ENCODE peak calls at places on chromosomes 11 and 22, in ten cellular contexts. Z, Y, X, S, K, B, T, L, H and G are unnamed samples. For H3K4me1, the result is how much of the 10 kb centered on the place peaks cover.

GRCh38 chr11:36657610-36658225 is 59.7 kb upstream of the RAG2 start:
- DNase-seq in T (no peak), X (no peak), H (no peak), S (no peak), Y (no peak), K (no peak), Z (no peak), L (no peak), B (no peak), G (no peak)

GRCh38 chr11:87300640-87301381 is 263.1 kb downstream of the TMEM135 start:
- DNase-seq in S (no peak), Y (no peak), K (no peak), L (no peak), T (no peak), B (no peak), Z (no peak), H (no peak), X (no peak), G (no peak)

GRCh38 chr11:107496011-107496410 is 38.4 kb upstream of the CWF19L2 start:
- DNase-seq in Z (peak), S (peak), T (no peak), X (no peak), K (no peak), B (no peak), Y (no peak), H (no peak), L (no peak), G (no peak)

GRCh38 chr11:44493383-44493782 is 72.1 kb upstream of the CD82 start:
- DNase-seq in X (no peak), K (no peak), B (no peak), L (no peak), T (no peak), H (no peak), Y (no peak), S (no peak), Z (no peak), G (no peak)

GRCh38 chr11:19073454-19074415 is 13.2 kb upstream of the MRGPRX2 start:
- DNase-seq in H (no peak), T (no peak), B (no peak), X (no peak), Z (no peak), K (no peak), S (no peak), L (no peak), Y (no peak), G (no peak)

GRCh38 chr11:128579790-128580504 is 7.4 kb downstream of the ETS1 start:
- DNase-seq in K (no peak), Z (no peak), B (no peak), L (no peak), Y (no peak), S (no peak), T (no peak), X (no peak), H (no peak), G (no peak)

GRCh38 chr22:21051836-21052400 is 6.2 kb downstream of the LRRC74B start:
- DNase-seq in L (no peak), B (no peak), K (peak), H (no peak), Z (no peak), T (no peak), Y (no peak), X (no peak), S (no peak), G (no peak)

GRCh38 chr11:123494195-123495050 is 64.4 kb downstream of the GRAMD1B start:
- DNase-seq in B (no peak), T (no peak), H (peak), Y (no peak), Z (no peak), X (no peak), L (no peak), K (no peak), S (peak), G (no peak)

GRCh38 chr11:83087035-83087434 is 15.3 kb upstream of the RAB30 start:
- DNase-seq in S (peak), T (no peak), X (no peak), H (no peak), L (no peak), B (no peak), K (no peak), Y (no peak), Z (peak), G (peak)

DNA sequence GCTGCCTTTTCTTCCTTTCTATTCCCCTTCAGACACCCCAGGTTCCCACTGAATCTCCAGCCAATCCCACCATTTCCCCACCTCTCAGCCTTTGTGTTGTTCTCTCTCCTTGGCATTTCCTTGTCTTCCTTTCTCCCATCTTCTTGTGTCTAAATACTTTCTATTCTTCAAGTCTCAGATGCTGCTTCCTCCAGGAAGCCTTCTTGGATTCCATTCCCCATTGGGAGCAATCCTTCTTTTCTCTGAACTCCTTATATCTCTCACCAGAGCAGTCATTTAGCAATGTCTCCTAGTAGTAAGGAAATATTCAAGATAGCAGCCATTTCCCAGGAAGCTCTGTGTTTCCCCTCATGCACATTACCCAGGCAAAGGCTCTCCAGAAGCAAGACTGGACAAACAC is 15.4 kb downstream of the YPEL4 start:
- DNase-seq in Z (no peak), S (no peak), H (no peak), Y (no peak), X (no peak), T (no peak), K (no peak), L (no peak), B (no peak), G (no peak)
- H3K4me1 ChIP-seq in Z (under half), S (under half), H (under half), Y (under half), X (under half), T (under half), K (under half), L (under half), B (under half), G (under half)

DNA sequence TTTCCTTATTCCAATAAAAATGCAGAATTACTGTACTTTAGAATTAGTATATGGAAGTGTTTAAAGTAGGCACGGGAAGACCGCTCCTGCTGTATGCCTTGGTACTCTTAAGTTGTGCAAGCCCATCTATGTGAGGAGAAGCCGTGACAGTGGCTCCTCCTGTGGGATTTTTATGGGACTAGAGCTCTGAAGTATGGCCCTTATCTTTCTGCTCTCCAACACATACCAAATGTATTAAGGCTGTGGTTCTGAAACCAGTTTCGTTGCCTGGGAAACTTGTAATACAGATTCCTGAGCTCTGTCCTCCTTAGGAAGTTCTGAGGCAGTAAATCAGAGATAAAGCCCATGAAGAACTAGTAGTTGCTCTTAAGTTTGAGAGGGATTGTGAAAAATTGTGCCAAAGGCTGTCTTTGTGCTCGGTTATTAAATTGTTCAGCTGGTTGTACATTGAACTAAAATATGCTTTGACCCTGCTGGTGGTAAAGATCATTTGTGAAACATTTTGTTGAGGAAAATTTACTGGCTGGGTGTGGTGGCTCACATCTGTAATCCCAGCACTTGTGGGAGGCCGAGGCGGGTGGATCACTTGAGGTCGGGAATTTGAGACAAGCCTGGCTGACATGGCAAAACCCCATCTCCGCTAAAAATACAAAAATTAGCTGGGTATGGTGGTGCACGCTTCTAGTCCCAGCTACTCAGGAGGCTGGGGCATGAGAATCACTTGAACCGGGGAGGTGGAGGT is 29.3 kb downstream of the RTN3 start:
- DNase-seq in X (no peak), Y (no peak), T (no peak), K (peak), H (no peak), L (no peak), S (peak), B (peak), Z (peak), G (peak)
- TF ChIP-seq CTCF in X (no peak), Y (peak), T (no peak), K (peak), H (no peak), L (no peak), S (peak), B (no peak), Z (no peak), G (peak)

GRCh38 chr22:29306830-29307657 is 594 bp downstream of the GAS2L1 start:
- DNase-seq in Z (peak), K (peak), S (peak), X (peak), Y (peak), T (peak), H (peak), B (peak), L (peak), G (peak)

GRCh38 chr22:29307658-29308147 is 1.3 kb downstream of the GAS2L1 start:
- DNase-seq in Y (no peak), X (peak), B (no peak), L (no peak), Z (no peak), K (no peak), S (no peak), H (peak), T (no peak), G (peak)

GRCh38 chr22:29308148-29308790 is 1.8 kb downstream of the GAS2L1 start:
- DNase-seq in Y (no peak), B (no peak), T (no peak), Z (no peak), S (no peak), H (no peak), K (no peak), X (peak), L (no peak), G (no peak)

GRCh38 chr22:29306175-29306829 is at the start of gene GAS2L1:
- DNase-seq in X (peak), Z (peak), Y (peak), K (peak), B (peak), S (peak), H (peak), T (peak), L (peak), G (peak)

GRCh38 chr22:29305836-29306174 is 645 bp upstream of the GAS2L1 start:
- DNase-seq in K (no peak), Z (no peak), S (no peak), X (no peak), T (no peak), B (no peak), L (no peak), H (no peak), Y (no peak), G (no peak)
- H3K4me3 ChIP-seq in K (no peak), Z (no peak), S (no peak), X (peak), T (no peak), B (no peak), L (no peak), H (peak), Y (no peak), G (peak)

GRCh38 chr11:1868636-1869291 is 15.9 kb downstream of the LSP1 start:
- DNase-seq in B (no peak), T (no peak), L (no peak), H (no peak), Y (no peak), X (no peak), S (no peak), K (no peak), Z (no peak), G (no peak)

GRCh38 chr11:1870721-1871466 is 18.0 kb downstream of the LSP1 start:
- DNase-seq in H (peak), K (no peak), T (no peak), B (no peak), Y (peak), Z (no peak), X (no peak), S (no peak), L (no peak), G (no peak)

GRCh38 chr11:1869427-1870325 is 16.8 kb downstream of the LSP1 start:
- DNase-seq in T (no peak), K (peak), X (no peak), H (peak), S (no peak), Z (no peak), L (no peak), Y (no peak), B (no peak), G (peak)

GRCh38 chr11:1871531-1871930 is 18.6 kb downstream of the LSP1 start:
- DNase-seq in H (peak), B (no peak), S (no peak), Y (peak), L (no peak), X (no peak), Z (no peak), K (no peak), T (no peak), G (no peak)

DNA sequence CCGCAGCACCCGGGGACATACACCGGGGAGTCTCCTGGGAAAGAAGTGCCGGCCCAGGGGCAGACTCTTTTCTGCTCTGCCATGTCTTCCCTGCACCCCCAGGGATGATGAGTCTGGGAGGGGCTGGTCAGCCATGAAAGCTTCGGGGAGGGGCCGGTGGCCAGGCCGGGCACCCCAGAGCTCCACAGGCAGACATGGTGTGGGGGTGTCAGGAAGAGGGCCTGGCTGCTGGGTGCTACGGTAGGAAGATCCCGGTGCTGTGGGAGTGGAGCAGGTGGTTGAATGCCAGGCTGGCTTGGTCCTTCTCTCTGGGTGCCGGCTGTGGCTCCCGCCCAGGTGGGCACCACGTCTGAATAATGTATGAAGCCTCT is 17.4 kb downstream of the LSP1 start:
- DNase-seq in X (no peak), L (no peak), Z (no peak), S (no peak), H (no peak), T (no peak), B (no peak), Y (no peak), K (no peak), G (no peak)
- H3K4me1 ChIP-seq in X (under half), L (under half), Z (under half), S (under half), H (under half), T (half or more), B (under half), Y (under half), K (under half), G (under half)

DNA sequence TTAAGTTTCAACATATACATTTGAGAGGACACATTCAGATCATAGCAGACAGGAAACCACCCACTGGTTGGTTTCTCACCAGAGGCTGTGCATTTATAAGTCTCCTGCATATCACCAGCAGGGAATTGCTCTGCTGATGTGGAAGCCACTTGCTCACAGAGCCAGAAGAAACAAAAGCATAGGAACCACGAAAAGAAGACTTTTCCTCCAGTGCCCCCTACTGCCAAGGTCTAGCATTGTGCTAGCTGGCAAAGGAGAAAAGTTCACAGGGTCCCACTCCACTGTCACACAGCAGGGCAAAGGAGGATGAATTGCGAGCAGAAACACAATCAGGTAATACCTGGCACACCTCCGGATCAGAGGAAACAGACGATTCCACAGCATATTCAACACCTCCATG is 28.9 kb upstream of the ISX start:
- DNase-seq in S (no peak), B (no peak), T (no peak), L (no peak), Y (no peak), H (peak), Z (no peak), K (no peak), X (no peak), G (peak)
- TF ChIP-seq CTCF in S (no peak), B (no peak), T (no peak), L (no peak), Y (peak), H (peak), Z (no peak), K (no peak), X (peak), G (no peak)

GRCh38 chr22:26502688-26503561 is 9.3 kb downstream of the TFIP11 start:
- DNase-seq in T (peak), L (no peak), X (peak), S (peak), K (no peak), Y (no peak), B (no peak), Z (peak), H (peak), G (peak)
- H3K4me3 ChIP-seq in T (no peak), L (no peak), X (no peak), S (no peak), K (no peak), Y (no peak), B (no peak), Z (no peak), H (no peak), G (no peak)

GRCh38 chr11:3161309-3161708 is 3.8 kb downstream of the OSBPL5 start:
- DNase-seq in Z (peak), B (no peak), Y (peak), X (no peak), H (no peak), T (no peak), L (no peak), K (peak), S (no peak), G (no peak)

GRCh38 chr11:3158821-3159220 is 6.3 kb downstream of the OSBPL5 start:
- DNase-seq in X (no peak), L (no peak), Z (no peak), B (no peak), S (no peak), Y (no peak), T (no peak), H (no peak), K (no peak), G (no peak)

GRCh38 chr11:3161720-3162409 is 3.2 kb downstream of the OSBPL5 start:
- DNase-seq in X (peak), T (no peak), B (no peak), H (no peak), K (no peak), Y (no peak), Z (no peak), S (no peak), L (no peak), G (no peak)

GRCh38 chr11:3159296-3160190 is 5.6 kb downstream of the OSBPL5 start:
- DNase-seq in H (peak), S (peak), K (peak), Y (peak), L (no peak), T (peak), B (peak), Z (no peak), X (no peak), G (no peak)

GRCh38 chr11:3160252-3161031 is 4.7 kb downstream of the OSBPL5 start:
- DNase-seq in T (peak), B (peak), K (peak), S (peak), X (peak), Z (peak), Y (peak), H (peak), L (peak), G (no peak)
- H3K4me1 ChIP-seq in T (half or more), B (under half), K (under half), S (under half), X (half or more), Z (under half), Y (under half), H (under half), L (half or more), G (under half)

DNA sequence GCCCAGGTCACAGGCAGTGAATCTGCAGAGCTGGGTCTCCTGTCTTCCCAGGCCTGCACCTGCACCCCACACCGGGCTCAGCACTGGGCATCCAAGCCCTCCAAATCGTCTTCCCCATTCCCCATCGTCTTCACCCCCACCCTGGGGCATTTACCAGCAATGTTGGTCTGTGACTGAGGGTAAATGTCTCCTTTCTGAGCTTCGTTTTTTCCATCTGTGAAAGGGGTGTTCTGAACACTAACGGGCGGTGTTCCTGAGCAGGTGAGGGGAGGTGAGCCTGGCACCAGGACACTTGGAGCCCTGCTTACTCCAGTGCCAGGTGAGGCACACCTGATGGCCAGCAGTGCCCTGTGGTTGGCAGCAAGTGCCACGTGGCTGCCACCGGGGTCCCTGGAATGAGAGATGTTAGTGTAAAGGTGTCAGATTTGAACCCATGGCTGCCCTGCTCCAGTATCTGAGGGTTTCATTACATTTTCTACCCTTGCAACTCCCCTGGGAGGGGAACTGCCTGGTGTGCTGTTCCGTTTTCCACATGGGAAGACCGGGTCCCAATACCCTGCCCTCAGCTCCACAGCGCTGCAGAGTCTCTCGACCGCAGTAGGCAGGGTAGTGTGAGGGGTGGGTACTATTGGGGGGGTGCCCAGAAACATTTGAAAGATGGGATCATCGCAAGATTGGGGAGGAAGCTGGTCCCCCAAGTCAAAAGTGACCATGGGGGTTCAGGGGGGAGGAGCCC is 1.9 kb downstream of the CDC42EP1 start:
- DNase-seq in K (peak), L (no peak), H (no peak), T (no peak), Y (no peak), B (no peak), Z (no peak), S (no peak), X (no peak), G (no peak)
- TF ChIP-seq CTCF in K (no peak), L (no peak), H (no peak), T (no peak), Y (no peak), B (peak), Z (no peak), S (no peak), X (no peak), G (no peak)